ENCODE peak calls at places on chromosomes 2 and 18, in six cellular contexts. S is CD4-positive, alpha-beta memory T cell; F is lung; N is GM12891; T is AG10803; G is activated naive CD4-positive, alpha-beta T cell treated with anti-CD3 and anti-CD28 coated beads for 36 hours. V is an unnamed sample.

GRCh38 chr2:10504370-10504993 is 56.4 kb upstream of the ODC1 start:
- DNase-seq in G (no peak), F (no peak), N (no peak), T (no peak), S (no peak), V (no peak)

GRCh38 chr18:21682276-21683051 is 22.1 kb downstream of the ABHD3 start:
- DNase-seq in S (peak; percentile 43), F (no peak), T (peak; percentile 80), N (no peak), G (peak; percentile 34), V (no peak)

GRCh38 chr18:9869713-9870430 is 15.9 kb upstream of the TXNDC2 start:
- DNase-seq in G (no peak), F (no peak), S (no peak), N (peak; percentile 30), T (peak; percentile 75), V (peak; percentile 69)

GRCh38 chr2:179751184-179751809 is 110.1 kb downstream of the ZNF385B start:
- DNase-seq in G (no peak), N (no peak), T (peak; percentile 44), S (no peak), F (no peak), V (peak; percentile 32)

GRCh38 chr2:199455533-199456382 is 2.0 kb downstream of the SATB2 start:
- DNase-seq in N (peak; percentile 5), T (peak; percentile 36), G (peak; percentile 29), S (no peak), F (no peak), V (peak; percentile 87)

GRCh38 chr2:102848366-102848839 is 86.6 kb downstream of the TMEM182 start:
- DNase-seq in S (no peak), T (no peak), N (no peak), G (peak; percentile 13), F (peak; percentile 67), V (peak; percentile 67)

GRCh38 chr2:127362971-127363370 is 24.8 kb downstream of the MAP3K2 start:
- DNase-seq in N (no peak), G (no peak), F (no peak), T (peak; percentile 56), S (no peak), V (no peak)

GRCh38 chr2:9800975-9801723 is 42.1 kb upstream of the TAF1B start:
- DNase-seq in G (no peak), N (no peak), F (peak; percentile 53), S (peak; percentile 61), T (peak; percentile 35), V (peak; percentile 67)

GRCh38 chr2:85420743-85421705 is 2.5 kb downstream of the SH2D6 start:
- DNase-seq in G (peak; percentile 94), F (peak; percentile 94), T (peak; percentile 79), S (peak; percentile 83), N (peak; percentile 88), V (peak; percentile 61)